ENCODE peak calls at places on chromosomes 13 and 19, in nine cellular contexts. B is esophagus squamous epithelium; X is CD8-positive, alpha-beta T cell; I is mesenchymal stem cell; K is CD4-positive, alpha-beta memory T cell; D is effector memory CD4-positive, alpha-beta T cell; A is fibroblast of lung; C is pancreas; E is GM23338. L is an unnamed sample.

GRCh38 chr13:63481334-63481733 is 2065.7 kb upstream of the PCDH20 start:
- DNase-seq in B (no peak), X (no peak), I (peak; percentile 18), K (no peak), D (no peak), A (peak; percentile 16), C (no peak), E (no peak), L (no peak)

GRCh38 chr13:50006426-50007135 is 8.7 kb upstream of the KCNRG start:
- DNase-seq in B (no peak), X (no peak), I (no peak), K (no peak), D (no peak), A (peak; percentile 28), C (no peak), E (no peak), L (no peak)

GRCh38 chr13:37446503-37446902 is 152.1 kb downstream of the POSTN start:
- DNase-seq in B (no peak), X (no peak), I (peak; percentile 92), K (no peak), D (no peak), A (peak; percentile 98), C (no peak), E (no peak), L (no peak)

GRCh38 chr13:40597735-40598365 is 68.6 kb downstream of the FOXO1 start:
- DNase-seq in B (no peak), X (no peak), I (no peak), K (no peak), D (no peak), A (no peak), C (no peak), E (peak; percentile 43), L (no peak)

GRCh38 chr13:80217614-80218456 is 123.1 kb downstream of the SPRY2 start:
- DNase-seq in B (no peak), X (no peak), I (no peak), K (no peak), D (no peak), A (peak; percentile 97), C (no peak), E (peak; percentile 44), L (no peak)

GRCh38 chr13:33242984-33243617 is 42.5 kb downstream of the STARD13 start:
- DNase-seq in B (no peak), X (no peak), I (no peak), K (no peak), D (no peak), A (no peak), C (no peak), E (no peak), L (no peak)

GRCh38 chr13:43686557-43686956 is 100.2 kb downstream of the ENOX1 start:
- DNase-seq in B (no peak), X (no peak), I (peak; percentile 99), K (no peak), D (no peak), A (peak; percentile 80), C (no peak), E (no peak), L (no peak)

GRCh38 chr13:49620170-49620621 is 8.1 kb upstream of the ARL11 start:
- DNase-seq in B (no peak), X (no peak), I (no peak), K (no peak), D (no peak), A (no peak), C (no peak), E (no peak), L (no peak)

GRCh38 chr19:18729933-18730530 is 46.6 kb downstream of the CRTC1 start:
- DNase-seq in B (no peak), X (no peak), I (no peak), K (no peak), D (no peak), A (no peak), C (no peak), E (no peak), L (no peak)

GRCh38 chr13:75318138-75318833 is 163.7 kb downstream of the TBC1D4 start:
- DNase-seq in B (no peak), X (no peak), I (no peak), K (no peak), D (no peak), A (no peak), C (no peak), E (no peak), L (no peak)

GRCh38 chr13:87314822-87315221 is 356.3 kb upstream of the SLITRK5 start:
- DNase-seq in B (no peak), X (no peak), I (no peak), K (no peak), D (no peak), A (no peak), C (no peak), E (no peak), L (no peak)

GRCh38 chr19:45164577-45165335 is 4.0 kb upstream of the NKPD1 start:
- DNase-seq in B (no peak), X (peak; percentile 20), I (peak; percentile 79), K (peak; percentile 49), D (peak; percentile 44), A (peak; percentile 68), C (peak; percentile 73), E (peak; percentile 82), L (no peak)

GRCh38 chr13:49551245-49551644 is 34.1 kb downstream of the RCBTB1 start:
- DNase-seq in B (no peak), X (no peak), I (no peak), K (no peak), D (no peak), A (no peak), C (no peak), E (no peak), L (no peak)

GRCh38 chr19:4580021-4580901 is 20.8 kb upstream of the SEMA6B start:
- DNase-seq in B (no peak), X (no peak), I (no peak), K (no peak), D (no peak), A (no peak), C (no peak), E (peak; percentile 89), L (no peak)

GRCh38 chr13:76965759-76966421 is 17.6 kb downstream of the ACOD1 start:
- DNase-seq in B (no peak), X (no peak), I (peak; percentile 67), K (no peak), D (no peak), A (peak; percentile 75), C (no peak), E (no peak), L (no peak)

GRCh38 chr13:45863716-45864590 is 12.4 kb upstream of the SIAH3 start:
- DNase-seq in B (no peak), X (no peak), I (no peak), K (no peak), D (no peak), A (no peak), C (no peak), E (peak; percentile 37), L (no peak)

GRCh38 chr13:32962342-32962741 is 53.9 kb upstream of the KL start:
- DNase-seq in B (no peak), X (no peak), I (no peak), K (no peak), D (no peak), A (no peak), C (no peak), E (no peak), L (no peak)

GRCh38 chr19:50205681-50206138 is 2.3 kb downstream of the MYH14 start:
- DNase-seq in B (no peak), X (no peak), I (no peak), K (no peak), D (no peak), A (no peak), C (peak; percentile 78), E (peak; percentile 72), L (no peak)

GRCh38 chr19:8363803-8364771 is at the start of gene ANGPTL4:
- DNase-seq in B (no peak), X (peak; percentile 3), I (peak; percentile 88), K (peak; percentile 37), D (no peak), A (peak; percentile 50), C (peak; percentile 86), E (peak; percentile 84), L (no peak)
- H3K4me3 ChIP-seq in B (peak within 1 kb of the TSS; percentile 83), X (peak within 1 kb of the TSS; percentile 35), I (peak within 1 kb of the TSS; percentile 75), K (no peak within 1 kb of the TSS), D (peak within 1 kb of the TSS; percentile 39), A (peak within 1 kb of the TSS; percentile 73), C (peak within 1 kb of the TSS; percentile 18), E (peak within 1 kb of the TSS; percentile 73), L (peak within 1 kb of the TSS; percentile 43)

GRCh38 chr13:36421447-36421846 is 10.8 kb upstream of the CCNA1 start:
- DNase-seq in B (no peak), X (no peak), I (no peak), K (no peak), D (no peak), A (peak; percentile 60), C (no peak), E (no peak), L (no peak)

GRCh38 chr13:36414461-36414860 is 17.8 kb upstream of the CCNA1 start:
- DNase-seq in B (no peak), X (no peak), I (no peak), K (no peak), D (no peak), A (no peak), C (no peak), E (no peak), L (no peak)

GRCh38 chr13:36418022-36418805 is 14.1 kb upstream of the CCNA1 start:
- DNase-seq in B (no peak), X (no peak), I (peak; percentile 69), K (no peak), D (no peak), A (peak; percentile 92), C (no peak), E (peak; percentile 9), L (no peak)

GRCh38 chr13:36420437-36420891 is 11.8 kb upstream of the CCNA1 start:
- DNase-seq in B (no peak), X (peak; percentile 31), I (peak; percentile 74), K (peak; percentile 41), D (no peak), A (peak; percentile 57), C (peak; percentile 75), E (peak; percentile 90), L (peak; percentile 61)

GRCh38 chr13:36417328-36417727 is 15.0 kb upstream of the CCNA1 start:
- DNase-seq in B (no peak), X (no peak), I (no peak), K (no peak), D (no peak), A (no peak), C (no peak), E (no peak), L (no peak)
- H3K4me3 ChIP-seq in B (no peak overlapping the region), X (no peak overlapping the region), I (no peak overlapping the region), K (no peak overlapping the region), D (no peak overlapping the region), A (no peak overlapping the region), C (no peak overlapping the region), E (no peak overlapping the region), L (no peak overlapping the region)

DNA sequence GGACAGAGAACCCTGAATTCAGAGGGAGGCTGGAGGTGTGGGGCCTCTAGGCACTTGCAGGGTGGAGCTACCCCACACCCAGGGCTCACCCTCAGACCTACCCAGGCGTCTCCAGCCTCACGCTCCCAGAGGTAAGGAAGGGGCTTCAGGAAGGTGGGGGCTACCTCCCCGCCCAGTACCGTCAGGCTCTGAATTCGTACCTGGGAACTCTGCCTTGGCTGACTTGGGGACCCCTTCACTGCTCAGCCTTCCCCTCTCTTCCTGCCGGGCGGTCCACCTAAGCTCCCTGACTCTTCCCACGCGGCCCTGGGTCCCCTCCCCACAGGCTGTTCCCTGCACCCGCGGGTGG is 28.5 kb upstream of the PARP4 start:
- DNase-seq in B (no peak), X (no peak), I (no peak), K (no peak), D (no peak), A (no peak), C (peak; percentile 69), E (no peak), L (no peak)
- H3K4me3 ChIP-seq in B (peak overlapping the region; percentile 62), X (peak overlapping the region; percentile 37), I (peak overlapping the region; percentile 47), K (no peak overlapping the region), D (peak overlapping the region; percentile 51), A (peak overlapping the region; percentile 45), C (peak overlapping the region; percentile 23), E (peak overlapping the region; percentile 77), L (no peak overlapping the region)

GRCh38 chr19:11405846-11406643 is 13.1 kb downstream of the RGL3 start:
- DNase-seq in B (no peak), X (no peak), I (no peak), K (no peak), D (no peak), A (no peak), C (peak; percentile 63), E (peak; percentile 89), L (no peak)
- H3K4me3 ChIP-seq in B (no peak overlapping the region), X (no peak overlapping the region), I (no peak overlapping the region), K (no peak overlapping the region), D (no peak overlapping the region), A (no peak overlapping the region), C (no peak overlapping the region), E (peak overlapping the region; percentile 44), L (no peak overlapping the region)